ENCODE peak calls at places on chromosomes 11 and 22, in nine cellular contexts. Y, B, L, W, J, C, E, A and K are unnamed samples.

GRCh38 chr11:7442588-7443215 is 42.6 kb upstream of the OLFML1 start:
- DNase-seq in Y (peak; percentile 89), B (peak; percentile 54), L (peak; percentile 55), W (peak; percentile 71), J (peak; percentile 84), C (peak; percentile 67), E (peak; percentile 47), A (peak; percentile 85), K (peak; percentile 59)

GRCh38 chr11:64059339-64060176 is 23.8 kb downstream of the FLRT1 start:
- DNase-seq in Y (peak; percentile 67), B (no peak), L (no peak), W (no peak), J (no peak), C (no peak), E (no peak), A (no peak), K (no peak)

GRCh38 chr22:49767355-49768062 is 60.2 kb downstream of the BRD1 start:
- DNase-seq in Y (peak; percentile 66), B (peak; percentile 35), L (no peak), W (no peak), J (peak; percentile 68), C (no peak), E (no peak), A (peak; percentile 40), K (peak; percentile 58)

GRCh38 chr11:43555811-43556210 is 124.7 kb upstream of the HSD17B12 start:
- DNase-seq in Y (no peak), B (no peak), L (peak; percentile 28), W (no peak), J (no peak), C (peak; percentile 21), E (no peak), A (no peak), K (no peak)

GRCh38 chr11:132008226-132008625 is 637.8 kb downstream of the NTM start:
- DNase-seq in Y (no peak), B (no peak), L (no peak), W (no peak), J (no peak), C (no peak), E (no peak), A (no peak), K (no peak)

GRCh38 chr11:121864660-121865059 is 251.4 kb downstream of the BLID start:
- DNase-seq in Y (no peak), B (no peak), L (no peak), W (no peak), J (no peak), C (no peak), E (no peak), A (no peak), K (no peak)

GRCh38 chr11:33703771-33704170 is 3.1 kb upstream of the C11orf91 start:
- DNase-seq in Y (no peak), B (no peak), L (no peak), W (no peak), J (no peak), C (no peak), E (no peak), A (no peak), K (no peak)

GRCh38 chr11:61092908-61093763 is 9.2 kb upstream of the CD5 start:
- DNase-seq in Y (no peak), B (no peak), L (no peak), W (no peak), J (no peak), C (no peak), E (no peak), A (no peak), K (no peak)

GRCh38 chr11:19605500-19606371 is 106.9 kb upstream of the NAV2 start:
- DNase-seq in Y (no peak), B (no peak), L (no peak), W (no peak), J (no peak), C (no peak), E (no peak), A (no peak), K (no peak)

GRCh38 chr11:122516686-122517085 is 138.8 kb upstream of the UBASH3B start:
- DNase-seq in Y (no peak), B (no peak), L (no peak), W (no peak), J (no peak), C (no peak), E (no peak), A (no peak), K (no peak)

GRCh38 chr22:21074092-21074715 is 28.5 kb downstream of the LRRC74B start:
- DNase-seq in Y (no peak), B (peak; percentile 33), L (no peak), W (no peak), J (no peak), C (no peak), E (no peak), A (no peak), K (no peak)

GRCh38 chr22:45631140-45631539 is 40.5 kb upstream of the ATXN10 start:
- DNase-seq in Y (peak; percentile 75), B (no peak), L (no peak), W (no peak), J (no peak), C (no peak), E (no peak), A (no peak), K (no peak)